ENCODE peak calls at places on chromosomes 7 and 10, in six cellular contexts. I, J, O, D, Y and W are unnamed samples.
A peak's percentile ranks its signal among the peaks of the same experiment; 100 is the strongest.

GRCh38 chr7:74134117-74134539 is 40.0 kb upstream of the EIF4H start:
- DNase-seq in Y (no peak), J (peak; percentile 2), I (no peak), O (no peak), D (no peak), W (peak; percentile 20)

GRCh38 chr7:130922206-130923112 is 188.5 kb upstream of the KLF14 start:
- DNase-seq in I (no peak), D (no peak), J (no peak), O (no peak), Y (no peak), W (no peak)

GRCh38 chr10:59319854-59320253 is 42.5 kb downstream of the FAM13C start:
- DNase-seq in J (no peak), Y (no peak), O (no peak), I (no peak), D (no peak), W (no peak)

GRCh38 chr10:131641231-131641630 is 259.6 kb upstream of the PPP2R2D start:
- DNase-seq in J (peak; percentile 3), Y (no peak), D (no peak), O (no peak), I (no peak), W (no peak)

GRCh38 chr7:84042110-84042539 is 152.5 kb downstream of the SEMA3A start:
- DNase-seq in J (no peak), D (no peak), O (no peak), I (no peak), Y (no peak), W (no peak)

GRCh38 chr7:130649004-130649790 is 19.4 kb downstream of the COPG2 start:
- DNase-seq in O (no peak), D (no peak), Y (no peak), I (no peak), J (peak; percentile 5), W (no peak)

GRCh38 chr7:68720722-68721121 is 877.6 kb upstream of the AUTS2 start:
- DNase-seq in Y (no peak), O (no peak), I (no peak), D (no peak), J (no peak), W (no peak)

GRCh38 chr10:90319188-90319914 is 538.5 kb downstream of the HTR7 start:
- DNase-seq in I (no peak), O (no peak), D (no peak), Y (no peak), J (no peak), W (no peak)

GRCh38 chr10:78149193-78149592 is 115.5 kb downstream of the RPS24 start:
- DNase-seq in Y (no peak), O (no peak), J (no peak), D (no peak), I (no peak), W (no peak)